ENCODE peak calls at places on chromosome 6, in four cellular contexts. X is IMR-90, T is left ventricle myocardium inferior, K is GM12865. O is an unnamed sample.

GRCh38 chr6:159212026-159212425 is 42.8 kb downstream of the FNDC1 start:
- DNase-seq in X (no peak), T (no peak), K (no peak), O (no peak)

GRCh38 chr6:163329991-163330390 is 84.5 kb upstream of the QKI start:
- DNase-seq in X (no peak), T (no peak), K (no peak), O (no peak)

GRCh38 chr6:30646450-30647038 is 389 bp upstream of the C6orf136 start:
- DNase-seq in X (no peak), T (peak; percentile 95), K (no peak), O (peak; percentile 46)

GRCh38 chr6:149563928-149564325 is 2.2 kb upstream of the GINM1 start:
- DNase-seq in X (no peak), T (no peak), K (no peak), O (no peak)

GRCh38 chr6:36686668-36687513 is 8.4 kb downstream of the CDKN1A start:
- DNase-seq in X (no peak), T (no peak), K (peak; percentile 37), O (no peak)

GRCh38 chr6:98977606-98978292 is 30.0 kb upstream of the FBXL4 start:
- DNase-seq in X (no peak), T (no peak), K (no peak), O (no peak)

GRCh38 chr6:162109466-162110040 is 618.0 kb downstream of the PRKN start:
- DNase-seq in X (no peak), T (no peak), K (no peak), O (no peak)

GRCh38 chr6:164947174-164947573 is 362.2 kb downstream of the C6orf118 start:
- DNase-seq in X (no peak), T (no peak), K (no peak), O (no peak)

GRCh38 chr6:15439410-15440022 is 193.6 kb downstream of the JARID2 start:
- DNase-seq in X (no peak), T (no peak), K (no peak), O (no peak)

GRCh38 chr6:79631800-79632172 is 657 bp downstream of the SH3BGRL2 start:
- DNase-seq in X (no peak), T (no peak), K (no peak), O (no peak)

GRCh38 chr6:117989086-117989485 is 82.0 kb downstream of the SLC35F1 start:
- DNase-seq in X (no peak), T (no peak), K (no peak), O (no peak)

GRCh38 chr6:82362868-82363267 is 749 bp upstream of the TPBG start:
- DNase-seq in X (peak; percentile 94), T (no peak), K (no peak), O (no peak)

GRCh38 chr6:54737247-54737646 is 109.3 kb upstream of the FAM83B start:
- DNase-seq in X (no peak), T (no peak), K (peak; percentile 42), O (no peak)

GRCh38 chr6:111572216-111572706 is 33.4 kb downstream of the TRAF3IP2 start:
- DNase-seq in X (no peak), T (no peak), K (no peak), O (no peak)

GRCh38 chr6:55209059-55209458 is 34.7 kb downstream of the HCRTR2 start:
- DNase-seq in X (no peak), T (no peak), K (no peak), O (no peak)

GRCh38 chr6:83884523-83884922 is 25.0 kb downstream of the CYB5R4 start:
- DNase-seq in X (peak; percentile 58), T (no peak), K (peak; percentile 58), O (no peak)

GRCh38 chr6:139156571-139156970 is 21.7 kb downstream of the HECA start:
- DNase-seq in X (no peak), T (no peak), K (no peak), O (no peak)

GRCh38 chr6:105326838-105327745 is 75.8 kb downstream of the PREP start:
- DNase-seq in X (peak; percentile 83), T (no peak), K (no peak), O (no peak)

GRCh38 chr6:41373919-41374617 is 38.7 kb downstream of the NCR2 start:
- DNase-seq in X (no peak), T (no peak), K (no peak), O (no peak)

GRCh38 chr6:92559002-92559401 is 860.4 kb downstream of the EPHA7 start:
- DNase-seq in X (no peak), T (no peak), K (no peak), O (no peak)

GRCh38 chr6:95780037-95780436 is 202.7 kb downstream of the MANEA start:
- DNase-seq in X (no peak), T (no peak), K (no peak), O (no peak)

GRCh38 chr6:40098774-40099173 is 164.5 kb upstream of the MOCS1 start:
- DNase-seq in X (no peak), T (no peak), K (no peak), O (no peak)

GRCh38 chr6:170031684-170032121 is 259.2 kb downstream of the DLL1 start:
- DNase-seq in X (no peak), T (peak; percentile 11), K (no peak), O (no peak)

GRCh38 chr6:25962368-25963127 is at the start of gene TRIM38:
- DNase-seq in X (peak; percentile 89), T (peak; percentile 29), K (peak; percentile 92), O (no peak)

GRCh38 chr6:158752613-158753012 is 66.6 kb downstream of the EZR start:
- DNase-seq in X (no peak), T (peak; percentile 48), K (no peak), O (no peak)

GRCh38 chr6:13011612-13012146 is 295.1 kb downstream of the PHACTR1 start:
- DNase-seq in X (no peak), T (no peak), K (no peak), O (no peak)

DNA sequence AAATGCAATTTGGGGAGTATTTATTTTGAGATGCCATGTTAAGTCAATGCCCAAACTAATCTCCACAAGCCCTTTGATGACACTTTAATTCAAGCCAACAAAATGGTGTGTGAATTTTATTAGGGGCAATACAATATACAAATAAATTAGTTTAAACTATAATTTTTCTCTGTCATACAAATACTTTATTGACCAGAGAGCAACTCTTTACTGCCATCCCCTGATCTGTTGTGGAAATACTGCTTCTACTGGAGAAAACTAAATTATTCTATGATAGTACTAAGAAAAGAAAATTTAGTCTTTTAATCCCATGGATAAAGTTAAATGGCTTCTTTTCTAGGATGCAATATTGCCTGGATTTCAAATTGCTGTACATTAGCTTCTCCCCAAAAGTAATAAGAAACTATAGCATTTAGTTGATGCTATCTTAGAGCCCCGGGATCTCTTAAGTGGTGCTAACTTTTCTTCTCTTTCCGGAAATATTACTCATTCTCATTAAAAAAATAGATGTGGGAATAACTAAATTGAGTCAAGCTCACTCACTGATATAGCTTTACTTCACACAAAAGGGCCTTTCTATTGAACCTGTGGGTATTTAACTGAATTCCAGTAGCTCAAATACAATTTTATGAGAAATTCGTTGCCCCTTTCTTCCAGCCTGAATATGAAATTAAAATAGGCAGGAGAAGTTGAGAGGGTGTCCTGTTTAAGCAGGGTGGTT is 49.2 kb downstream of the SMPDL3A start:
- DNase-seq in X (peak; percentile 33), T (no peak), K (no peak), O (no peak)
- TF ChIP-seq CTCF in X (peak; percentile 67), T (peak; percentile 34), K (no peak), O (peak; percentile 49)

GRCh38 chr6:43455034-43455747 is at the start of gene DLK2:
- DNase-seq in X (no peak), T (no peak), K (peak; percentile 17), O (peak; percentile 34)
- H3K4me3 ChIP-seq in X (peak within 1 kb of the TSS; percentile 53), T (peak within 1 kb of the TSS; percentile 70), K (peak within 1 kb of the TSS; percentile 49), O (peak within 1 kb of the TSS; percentile 62)

GRCh38 chr6:121794630-121795029 is 359.2 kb downstream of the GJA1 start:
- DNase-seq in X (peak; percentile 97), T (no peak), K (no peak), O (no peak)

DNA sequence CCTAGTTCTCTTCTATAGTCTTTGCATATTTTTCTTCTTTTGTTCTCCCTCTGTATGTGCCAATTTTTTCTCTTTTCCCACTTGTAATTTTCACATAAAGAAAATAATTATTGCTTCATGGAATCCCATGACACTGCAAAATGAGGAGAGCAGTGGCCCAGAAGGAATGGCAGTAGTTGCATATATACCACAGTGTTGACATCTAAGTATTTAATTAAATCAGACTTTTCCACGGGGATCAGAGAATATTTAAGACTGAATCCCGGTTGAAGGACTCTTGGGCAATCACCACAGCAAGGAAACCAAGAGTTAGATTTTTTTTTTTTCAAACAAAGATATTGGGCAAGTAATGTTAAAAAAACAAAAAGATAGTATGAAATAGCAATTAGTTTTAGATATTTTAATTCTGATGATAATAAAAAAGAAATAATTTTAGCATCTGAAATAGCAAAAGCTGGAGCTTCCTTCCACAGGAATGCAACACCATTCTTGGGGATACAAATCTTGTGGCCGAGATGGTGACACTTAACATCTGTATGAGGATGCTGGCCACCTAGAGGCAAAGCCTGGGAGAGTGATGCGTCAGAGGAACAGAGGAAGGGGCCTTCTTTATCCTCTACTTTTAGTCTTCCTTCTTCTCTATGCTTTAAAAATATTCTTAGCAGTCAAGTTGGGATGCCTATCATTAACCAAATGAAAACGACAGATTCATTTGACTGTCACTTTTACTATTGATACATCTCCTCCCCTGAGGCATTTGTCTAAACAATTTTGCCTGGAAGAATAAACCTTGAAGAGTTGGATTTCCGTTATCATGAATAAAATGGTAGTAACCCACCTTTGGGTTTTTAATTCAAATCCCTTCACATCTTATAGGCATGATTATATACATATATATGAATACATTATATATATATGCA is 356.2 kb downstream of the GJA1 start:
- DNase-seq in X (no peak), T (no peak), K (no peak), O (no peak)
- TF ChIP-seq CTCF in X (no peak), T (peak; percentile 14), K (no peak), O (no peak)

GRCh38 chr6:46629698-46630097 is 22.9 kb downstream of the CYP39A1 start:
- DNase-seq in X (no peak), T (no peak), K (no peak), O (no peak)

GRCh38 chr6:46626976-46627375 is 25.6 kb downstream of the CYP39A1 start:
- DNase-seq in X (no peak), T (no peak), K (no peak), O (no peak)

GRCh38 chr6:46628976-46629375 is 23.6 kb downstream of the CYP39A1 start:
- DNase-seq in X (no peak), T (no peak), K (no peak), O (no peak)

GRCh38 chr6:46626228-46626909 is 26.2 kb downstream of the CYP39A1 start:
- DNase-seq in X (peak; percentile 21), T (no peak), K (peak; percentile 41), O (no peak)

DNA sequence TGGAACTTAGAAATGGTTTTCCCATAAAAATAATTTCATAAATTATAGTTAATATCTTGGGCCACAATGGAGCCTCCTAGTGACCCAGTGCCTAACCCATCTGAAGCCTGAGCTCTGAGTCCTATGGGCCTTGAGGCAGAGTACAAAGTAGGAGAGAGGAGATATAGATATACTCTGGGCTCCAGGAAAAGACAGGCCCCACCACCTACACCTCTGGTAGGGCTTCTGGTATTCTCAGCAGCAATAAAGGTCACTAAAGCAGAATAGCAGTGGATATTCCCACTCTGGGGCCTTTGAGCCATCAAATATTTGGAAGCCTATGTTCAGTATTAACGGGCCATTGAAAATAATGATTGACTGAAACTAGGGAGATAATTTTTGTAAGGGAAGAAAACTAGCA is 24.1 kb downstream of the CYP39A1 start:
- DNase-seq in X (no peak), T (no peak), K (no peak), O (no peak)
- H3K4me3 ChIP-seq in X (no peak overlapping the region), T (no peak overlapping the region), K (no peak overlapping the region), O (no peak overlapping the region)

O was measured in Caco-2.